ENCODE peak calls at places on chromosome 2, in ten cellular contexts. O is T follicular helper cell; B is posterior cingulate gyrus; J is HT-29; T is HuH-7; L is stimulated activated CD8-positive, alpha-beta memory T cell treated with anti-CD3 and anti-CD28 coated beads, Interleukin-7, amount 100 ng/mL, for 24 hours; V is uterus; F is HCEC 1CT; H is A172; K is pancreas. W is an unnamed sample.

GRCh38 chr2:96103388-96103705 is 13.0 kb downstream of the ADRA2B start:
- DNase-seq in O (no peak), B (no peak), J (no peak), T (no peak), L (no peak), V (no peak), F (no peak), H (no peak), K (no peak), W (no peak)

GRCh38 chr2:112881217-112882000 is 29.6 kb upstream of the IL37 start:
- DNase-seq in O (no peak), B (peak; percentile 23), J (no peak), T (no peak), L (no peak), V (no peak), F (peak; percentile 89), H (peak; percentile 78), K (no peak), W (no peak)

GRCh38 chr2:221044781-221045180 is 527.3 kb downstream of the EPHA4 start:
- DNase-seq in O (no peak), B (no peak), J (no peak), T (no peak), L (no peak), V (no peak), F (no peak), H (no peak), K (no peak), W (no peak)

GRCh38 chr2:126809357-126809756 is 89.3 kb upstream of the TEX51 start:
- DNase-seq in O (no peak), B (no peak), J (no peak), T (peak; percentile 13), L (no peak), V (no peak), F (no peak), H (peak; percentile 10), K (no peak), W (no peak)

GRCh38 chr2:36359006-36359580 is 3.5 kb downstream of the CRIM1 start:
- DNase-seq in O (no peak), B (no peak), J (no peak), T (no peak), L (no peak), V (no peak), F (peak; percentile 67), H (no peak), K (no peak), W (no peak)

GRCh38 chr2:60318544-60318943 is 234.9 kb downstream of the BCL11A start:
- DNase-seq in O (no peak), B (peak; percentile 24), J (no peak), T (no peak), L (no peak), V (no peak), F (no peak), H (no peak), K (no peak), W (no peak)

GRCh38 chr2:67585400-67585799 is 188.3 kb downstream of the ETAA1 start:
- DNase-seq in O (no peak), B (no peak), J (no peak), T (no peak), L (no peak), V (no peak), F (no peak), H (no peak), K (no peak), W (no peak)

GRCh38 chr2:218430721-218431120 is 11.8 kb downstream of the VIL1 start:
- DNase-seq in O (no peak), B (no peak), J (no peak), T (no peak), L (no peak), V (no peak), F (no peak), H (no peak), K (no peak), W (no peak)

GRCh38 chr2:208000701-208001395 is 24.5 kb downstream of the PLEKHM3 start:
- DNase-seq in O (no peak), B (no peak), J (no peak), T (no peak), L (no peak), V (no peak), F (peak; percentile 13), H (no peak), K (no peak), W (no peak)

GRCh38 chr2:127623388-127624320 is 22.3 kb upstream of the GPR17 start:
- DNase-seq in O (no peak), B (peak; percentile 4), J (no peak), T (no peak), L (no peak), V (peak; percentile 8), F (peak; percentile 53), H (peak; percentile 77), K (peak; percentile 58), W (no peak)

GRCh38 chr2:88055049-88055435 is 541 bp downstream of the KRCC1 start:
- DNase-seq in O (no peak), B (no peak), J (peak; percentile 49), T (no peak), L (no peak), V (no peak), F (peak; percentile 44), H (peak; percentile 33), K (no peak), W (no peak)

GRCh38 chr2:8633735-8634313 is 48.0 kb upstream of the ID2 start:
- DNase-seq in O (no peak), B (no peak), J (peak; percentile 62), T (peak; percentile 81), L (no peak), V (no peak), F (peak; percentile 80), H (peak; percentile 90), K (no peak), W (no peak)

GRCh38 chr2:68458962-68459361 is 8.1 kb downstream of the FBXO48 start:
- DNase-seq in O (no peak), B (no peak), J (no peak), T (no peak), L (no peak), V (no peak), F (peak; percentile 50), H (no peak), K (no peak), W (no peak)

GRCh38 chr2:96773922-96774321 is 13.2 kb downstream of the CNNM4 start:
- DNase-seq in O (peak; percentile 22), B (no peak), J (no peak), T (no peak), L (no peak), V (no peak), F (no peak), H (no peak), K (no peak), W (peak; percentile 27)

GRCh38 chr2:2826209-2826551 is 495.1 kb upstream of the MYT1L start:
- DNase-seq in O (no peak), B (no peak), J (no peak), T (no peak), L (no peak), V (no peak), F (no peak), H (no peak), K (no peak), W (no peak)

GRCh38 chr2:30232801-30233130 is 1.4 kb downstream of the LBH start:
- DNase-seq in O (peak; percentile 36), B (no peak), J (no peak), T (no peak), L (no peak), V (peak; percentile 41), F (no peak), H (no peak), K (no peak), W (peak; percentile 35)

GRCh38 chr2:46954951-46955571 is 39.5 kb upstream of the MCFD2 start:
- DNase-seq in O (no peak), B (no peak), J (peak; percentile 74), T (no peak), L (no peak), V (peak; percentile 83), F (peak; percentile 86), H (peak; percentile 99), K (no peak), W (no peak)

GRCh38 chr2:200130762-200131166 is 175.4 kb downstream of the MAIP1 start:
- DNase-seq in O (no peak), B (no peak), J (no peak), T (no peak), L (no peak), V (no peak), F (no peak), H (peak; percentile 57), K (no peak), W (no peak)

GRCh38 chr2:166516712-166517303 is 22.8 kb upstream of the SCN7A start:
- DNase-seq in O (no peak), B (peak; percentile 13), J (peak; percentile 50), T (no peak), L (no peak), V (peak; percentile 33), F (peak; percentile 48), H (peak; percentile 52), K (no peak), W (no peak)